ENCODE peak calls at places on chromosome 5, in seven cellular contexts. One of them, this sample, is unnamed.

GRCh38 chr5:122151640-122152039 is 22.3 kb downstream of the ZNF474 start:
- DNase-seq in stimulated activated CD4-positive, alpha-beta T cell treated with anti-CD3 and anti-CD28 coated beads, Interleukin-2, amount 100 ng/mL, for 48 hours: no peak
- DNase-seq in AML-193: no peak
- DNase-seq in activated CD8-positive, alpha-beta memory T cell treated with anti-CD3 and anti-CD28 coated beads for 48 hours: no peak
- DNase-seq in neural crest cell: no peak
- DNase-seq in activated T-cell treated with anti-CD3 and anti-CD28 coated beads for 1 hour: no peak
- DNase-seq in stromal cell of bone marrow: no peak
- DNase-seq in this sample: no peak

GRCh38 chr5:169956756-169957155 is 23.5 kb downstream of the INSYN2B start:
- DNase-seq in activated CD8-positive, alpha-beta memory T cell treated with anti-CD3 and anti-CD28 coated beads for 48 hours: no peak
- DNase-seq in stromal cell of bone marrow: no peak
- DNase-seq in AML-193: no peak
- DNase-seq in neural crest cell: no peak
- DNase-seq in stimulated activated CD4-positive, alpha-beta T cell treated with anti-CD3 and anti-CD28 coated beads, Interleukin-2, amount 100 ng/mL, for 48 hours: no peak
- DNase-seq in activated T-cell treated with anti-CD3 and anti-CD28 coated beads for 1 hour: no peak
- DNase-seq in this sample: no peak

GRCh38 chr5:158283341-158283740 is 424.4 kb upstream of the CLINT1 start:
- DNase-seq in stromal cell of bone marrow: no peak
- DNase-seq in neural crest cell: no peak
- DNase-seq in activated CD8-positive, alpha-beta memory T cell treated with anti-CD3 and anti-CD28 coated beads for 48 hours: no peak
- DNase-seq in stimulated activated CD4-positive, alpha-beta T cell treated with anti-CD3 and anti-CD28 coated beads, Interleukin-2, amount 100 ng/mL, for 48 hours: no peak
- DNase-seq in activated T-cell treated with anti-CD3 and anti-CD28 coated beads for 1 hour: no peak
- DNase-seq in AML-193: no peak
- DNase-seq in this sample: no peak

GRCh38 chr5:74943905-74944304 is 77.7 kb upstream of the FAM169A start:
- DNase-seq in AML-193: no peak
- DNase-seq in activated CD8-positive, alpha-beta memory T cell treated with anti-CD3 and anti-CD28 coated beads for 48 hours: no peak
- DNase-seq in stromal cell of bone marrow: no peak
- DNase-seq in stimulated activated CD4-positive, alpha-beta T cell treated with anti-CD3 and anti-CD28 coated beads, Interleukin-2, amount 100 ng/mL, for 48 hours: no peak
- DNase-seq in activated T-cell treated with anti-CD3 and anti-CD28 coated beads for 1 hour: no peak
- DNase-seq in neural crest cell: no peak
- DNase-seq in this sample: peak; percentile 17

GRCh38 chr5:149053027-149053705 is 9.7 kb downstream of the SH3TC2 start:
- DNase-seq in neural crest cell: no peak
- DNase-seq in AML-193: no peak
- DNase-seq in stromal cell of bone marrow: peak; percentile 52
- DNase-seq in activated CD8-positive, alpha-beta memory T cell treated with anti-CD3 and anti-CD28 coated beads for 48 hours: no peak
- DNase-seq in activated T-cell treated with anti-CD3 and anti-CD28 coated beads for 1 hour: no peak
- DNase-seq in stimulated activated CD4-positive, alpha-beta T cell treated with anti-CD3 and anti-CD28 coated beads, Interleukin-2, amount 100 ng/mL, for 48 hours: no peak
- DNase-seq in this sample: no peak

GRCh38 chr5:14330729-14331128 is 187.6 kb downstream of the TRIO start:
- DNase-seq in neural crest cell: no peak
- DNase-seq in AML-193: no peak
- DNase-seq in activated CD8-positive, alpha-beta memory T cell treated with anti-CD3 and anti-CD28 coated beads for 48 hours: no peak
- DNase-seq in stromal cell of bone marrow: no peak
- DNase-seq in activated T-cell treated with anti-CD3 and anti-CD28 coated beads for 1 hour: no peak
- DNase-seq in stimulated activated CD4-positive, alpha-beta T cell treated with anti-CD3 and anti-CD28 coated beads, Interleukin-2, amount 100 ng/mL, for 48 hours: no peak
- DNase-seq in this sample: no peak

GRCh38 chr5:164798110-164798509 is 1292.7 kb downstream of the MAT2B start:
- DNase-seq in activated CD8-positive, alpha-beta memory T cell treated with anti-CD3 and anti-CD28 coated beads for 48 hours: no peak
- DNase-seq in stimulated activated CD4-positive, alpha-beta T cell treated with anti-CD3 and anti-CD28 coated beads, Interleukin-2, amount 100 ng/mL, for 48 hours: no peak
- DNase-seq in activated T-cell treated with anti-CD3 and anti-CD28 coated beads for 1 hour: no peak
- DNase-seq in AML-193: no peak
- DNase-seq in neural crest cell: no peak
- DNase-seq in stromal cell of bone marrow: no peak
- DNase-seq in this sample: no peak

GRCh38 chr5:57650360-57651069 is 167.9 kb upstream of the ACTBL2 start:
- DNase-seq in stimulated activated CD4-positive, alpha-beta T cell treated with anti-CD3 and anti-CD28 coated beads, Interleukin-2, amount 100 ng/mL, for 48 hours: peak; percentile 3
- DNase-seq in activated T-cell treated with anti-CD3 and anti-CD28 coated beads for 1 hour: no peak
- DNase-seq in stromal cell of bone marrow: peak; percentile 33
- DNase-seq in neural crest cell: no peak
- DNase-seq in AML-193: peak; percentile 16
- DNase-seq in activated CD8-positive, alpha-beta memory T cell treated with anti-CD3 and anti-CD28 coated beads for 48 hours: no peak
- DNase-seq in this sample: peak; percentile 11

GRCh38 chr5:14396071-14396470 is 185.5 kb upstream of the OTULINL start:
- DNase-seq in activated CD8-positive, alpha-beta memory T cell treated with anti-CD3 and anti-CD28 coated beads for 48 hours: no peak
- DNase-seq in stimulated activated CD4-positive, alpha-beta T cell treated with anti-CD3 and anti-CD28 coated beads, Interleukin-2, amount 100 ng/mL, for 48 hours: no peak
- DNase-seq in neural crest cell: no peak
- DNase-seq in activated T-cell treated with anti-CD3 and anti-CD28 coated beads for 1 hour: no peak
- DNase-seq in AML-193: no peak
- DNase-seq in stromal cell of bone marrow: no peak
- DNase-seq in this sample: no peak

GRCh38 chr5:87103616-87104287 is 163.9 kb upstream of the RASA1 start:
- DNase-seq in activated T-cell treated with anti-CD3 and anti-CD28 coated beads for 1 hour: no peak
- DNase-seq in stromal cell of bone marrow: no peak
- DNase-seq in activated CD8-positive, alpha-beta memory T cell treated with anti-CD3 and anti-CD28 coated beads for 48 hours: no peak
- DNase-seq in stimulated activated CD4-positive, alpha-beta T cell treated with anti-CD3 and anti-CD28 coated beads, Interleukin-2, amount 100 ng/mL, for 48 hours: no peak
- DNase-seq in AML-193: no peak
- DNase-seq in neural crest cell: no peak
- DNase-seq in this sample: no peak

GRCh38 chr5:177311361-177311722 is 356 bp downstream of the MXD3 start:
- DNase-seq in activated CD8-positive, alpha-beta memory T cell treated with anti-CD3 and anti-CD28 coated beads for 48 hours: no peak
- DNase-seq in AML-193: no peak
- DNase-seq in stromal cell of bone marrow: no peak
- DNase-seq in stimulated activated CD4-positive, alpha-beta T cell treated with anti-CD3 and anti-CD28 coated beads, Interleukin-2, amount 100 ng/mL, for 48 hours: no peak
- DNase-seq in neural crest cell: no peak
- DNase-seq in activated T-cell treated with anti-CD3 and anti-CD28 coated beads for 1 hour: no peak
- DNase-seq in this sample: peak; percentile 72

GRCh38 chr5:39138892-39139291 is 64.7 kb upstream of the RICTOR start:
- DNase-seq in stromal cell of bone marrow: peak; percentile 80
- DNase-seq in activated CD8-positive, alpha-beta memory T cell treated with anti-CD3 and anti-CD28 coated beads for 48 hours: no peak
- DNase-seq in stimulated activated CD4-positive, alpha-beta T cell treated with anti-CD3 and anti-CD28 coated beads, Interleukin-2, amount 100 ng/mL, for 48 hours: no peak
- DNase-seq in AML-193: no peak
- DNase-seq in activated T-cell treated with anti-CD3 and anti-CD28 coated beads for 1 hour: no peak
- DNase-seq in neural crest cell: no peak
- DNase-seq in this sample: no peak

GRCh38 chr5:39998518-39998917 is 573.7 kb upstream of the DAB2 start:
- DNase-seq in stromal cell of bone marrow: no peak
- DNase-seq in stimulated activated CD4-positive, alpha-beta T cell treated with anti-CD3 and anti-CD28 coated beads, Interleukin-2, amount 100 ng/mL, for 48 hours: no peak
- DNase-seq in AML-193: no peak
- DNase-seq in neural crest cell: no peak
- DNase-seq in activated T-cell treated with anti-CD3 and anti-CD28 coated beads for 1 hour: no peak
- DNase-seq in activated CD8-positive, alpha-beta memory T cell treated with anti-CD3 and anti-CD28 coated beads for 48 hours: no peak
- DNase-seq in this sample: no peak

GRCh38 chr5:78253201-78253600 is 41.3 kb downstream of the AP3B1 start:
- DNase-seq in neural crest cell: no peak
- DNase-seq in AML-193: no peak
- DNase-seq in activated CD8-positive, alpha-beta memory T cell treated with anti-CD3 and anti-CD28 coated beads for 48 hours: no peak
- DNase-seq in stromal cell of bone marrow: no peak
- DNase-seq in activated T-cell treated with anti-CD3 and anti-CD28 coated beads for 1 hour: no peak
- DNase-seq in stimulated activated CD4-positive, alpha-beta T cell treated with anti-CD3 and anti-CD28 coated beads, Interleukin-2, amount 100 ng/mL, for 48 hours: no peak
- DNase-seq in this sample: no peak

GRCh38 chr5:177303925-177304391 is 359 bp downstream of the PRELID1 start:
- DNase-seq in activated T-cell treated with anti-CD3 and anti-CD28 coated beads for 1 hour: no peak
- DNase-seq in stromal cell of bone marrow: no peak
- DNase-seq in AML-193: no peak
- DNase-seq in activated CD8-positive, alpha-beta memory T cell treated with anti-CD3 and anti-CD28 coated beads for 48 hours: no peak
- DNase-seq in stimulated activated CD4-positive, alpha-beta T cell treated with anti-CD3 and anti-CD28 coated beads, Interleukin-2, amount 100 ng/mL, for 48 hours: no peak
- DNase-seq in neural crest cell: no peak
- DNase-seq in this sample: peak; percentile 43

This sample was measured in H7.